ENCODE peak calls at places on chromosomes 3 and 15, in ten cellular contexts. W is AG10803; F is AG09319; Z is NCI-H460; C is Kasumi-1; G is mammary epithelial cell; O is CD8-positive, alpha-beta T cell; E is posterior vena cava; P is NCI-H748 treated with DMSO at 0.1 percent for 48 hours; H is aorta. J is an unnamed sample.

GRCh38 chr3:155744091-155744625 is 713 bp downstream of the PLCH1 start:
- DNase-seq in W (no peak), F (no peak), Z (peak), C (peak), G (peak), O (no peak), E (no peak), P (peak), H (peak), J (no peak)

GRCh38 chr15:91227062-91227461 is 127.0 kb downstream of the SV2B start:
- DNase-seq in W (no peak), F (no peak), Z (no peak), C (no peak), G (no peak), O (no peak), E (no peak), P (no peak), H (no peak), J (no peak)

GRCh38 chr3:132561003-132561402 is 36.1 kb upstream of the ACKR4 start:
- DNase-seq in W (no peak), F (no peak), Z (no peak), C (no peak), G (no peak), O (no peak), E (no peak), P (no peak), H (no peak), J (no peak)

GRCh38 chr3:164814106-164814505 is 264.2 kb downstream of the SI start:
- DNase-seq in W (no peak), F (no peak), Z (no peak), C (no peak), G (no peak), O (no peak), E (peak), P (no peak), H (peak), J (no peak)

GRCh38 chr15:73851679-73852078 is 21.7 kb upstream of the TBC1D21 start:
- DNase-seq in W (peak), F (peak), Z (peak), C (peak), G (peak), O (peak), E (no peak), P (no peak), H (no peak), J (peak)

GRCh38 chr3:194801378-194802124 is 115.9 kb downstream of the FAM43A start:
- DNase-seq in W (no peak), F (no peak), Z (no peak), C (no peak), G (no peak), O (no peak), E (no peak), P (no peak), H (no peak), J (no peak)

GRCh38 chr3:16936233-16936632 is 51.5 kb downstream of the PLCL2 start:
- DNase-seq in W (no peak), F (no peak), Z (no peak), C (no peak), G (no peak), O (no peak), E (no peak), P (no peak), H (no peak), J (no peak)

GRCh38 chr3:100662113-100662823 is 47.0 kb upstream of the TFG start:
- DNase-seq in W (no peak), F (no peak), Z (no peak), C (no peak), G (peak), O (no peak), E (no peak), P (no peak), H (no peak), J (no peak)

GRCh38 chr3:177680442-177680821 is 483.1 kb upstream of the TBL1XR1 start:
- DNase-seq in W (no peak), F (no peak), Z (no peak), C (peak), G (peak), O (no peak), E (no peak), P (no peak), H (no peak), J (no peak)

GRCh38 chr3:195150194-195151118 is 120.5 kb downstream of the XXYLT1 start:
- DNase-seq in W (peak), F (no peak), Z (peak), C (peak), G (no peak), O (no peak), E (no peak), P (no peak), H (peak), J (peak)

GRCh38 chr3:119184808-119185690 is 11.7 kb downstream of the UPK1B start:
- DNase-seq in W (peak), F (peak), Z (no peak), C (no peak), G (peak), O (no peak), E (no peak), P (no peak), H (no peak), J (peak)

GRCh38 chr3:184629555-184630160 is 68.1 kb downstream of the EPHB3 start:
- DNase-seq in W (no peak), F (no peak), Z (no peak), C (no peak), G (no peak), O (no peak), E (no peak), P (no peak), H (no peak), J (no peak)

GRCh38 chr3:139117883-139118760 is 73.4 kb upstream of the PRR23C start:
- DNase-seq in W (no peak), F (no peak), Z (no peak), C (no peak), G (no peak), O (no peak), E (no peak), P (no peak), H (no peak), J (no peak)

GRCh38 chr15:34610388-34610787 is 26.9 kb upstream of the GOLGA8B start:
- DNase-seq in W (peak), F (no peak), Z (peak), C (no peak), G (peak), O (no peak), E (no peak), P (no peak), H (no peak), J (no peak)

GRCh38 chr3:151315136-151315535 is 1.5 kb downstream of the GPR87 start:
- DNase-seq in W (peak), F (no peak), Z (no peak), C (no peak), G (no peak), O (no peak), E (no peak), P (no peak), H (no peak), J (peak)

GRCh38 chr3:160616721-160617120 is 51.4 kb upstream of the KPNA4 start:
- DNase-seq in W (peak), F (no peak), Z (no peak), C (no peak), G (peak), O (no peak), E (no peak), P (no peak), H (no peak), J (peak)

GRCh38 chr3:138781012-138781470 is 53.7 kb downstream of the PIK3CB start:
- DNase-seq in W (no peak), F (no peak), Z (no peak), C (no peak), G (no peak), O (peak), E (no peak), P (no peak), H (no peak), J (no peak)

GRCh38 chr15:97177135-97177704 is 783.3 kb upstream of the ARRDC4 start:
- DNase-seq in W (no peak), F (no peak), Z (no peak), C (peak), G (no peak), O (no peak), E (no peak), P (no peak), H (no peak), J (no peak)

GRCh38 chr3:27312044-27312668 is 57.0 kb downstream of the NEK10 start:
- DNase-seq in W (peak), F (peak), Z (peak), C (peak), G (peak), O (no peak), E (no peak), P (peak), H (no peak), J (peak)

GRCh38 chr15:65286069-65286703 is 497 bp downstream of the PARP16 start:
- DNase-seq in W (no peak), F (no peak), Z (no peak), C (peak), G (peak), O (no peak), E (no peak), P (peak), H (no peak), J (peak)

GRCh38 chr3:141493152-141493551 is 6.3 kb downstream of the RASA2 start:
- DNase-seq in W (no peak), F (no peak), Z (no peak), C (no peak), G (no peak), O (no peak), E (no peak), P (no peak), H (no peak), J (no peak)

J was measured in foreskin melanocyte.